ENCODE peak calls at places on chromosomes 4 and X, in six cellular contexts. T, I, M, G, L and R are unnamed samples.

GRCh38 chr4:150461957-150462356 is 120.0 kb upstream of the MAB21L2 start:
- DNase-seq in T (no peak), I (no peak), M (no peak), G (no peak), L (no peak), R (no peak)

GRCh38 chr4:125765936-125766335 is 451.2 kb downstream of the FAT4 start:
- DNase-seq in T (no peak), I (no peak), M (peak; percentile 61), G (no peak), L (no peak), R (no peak)

GRCh38 chr4:183142566-183143545 is 43.8 kb downstream of the WWC2 start:
- DNase-seq in T (no peak), I (no peak), M (peak; percentile 47), G (no peak), L (no peak), R (peak; percentile 49)

GRCh38 chr4:78653655-78654054 is 102.1 kb downstream of the ANXA3 start:
- DNase-seq in T (no peak), I (no peak), M (peak; percentile 25), G (no peak), L (no peak), R (no peak)

GRCh38 chr4:55925235-55925634 is 23.5 kb upstream of the CEP135 start:
- DNase-seq in T (no peak), I (no peak), M (peak; percentile 31), G (no peak), L (no peak), R (peak; percentile 66)

GRCh38 chr4:168421671-168422070 is 58.6 kb downstream of the DDX60L start:
- DNase-seq in T (no peak), I (peak; percentile 37), M (peak; percentile 47), G (no peak), L (no peak), R (no peak)

GRCh38 chr4:113468165-113469022 is 293.1 kb downstream of the CAMK2D start:
- DNase-seq in T (peak; percentile 38), I (peak; percentile 95), M (peak; percentile 100), G (peak; percentile 73), L (peak; percentile 66), R (peak; percentile 100)

GRCh38 chrX:36963069-36963808 is 44.9 kb upstream of the FAM47C start:
- DNase-seq in T (no peak), I (peak; percentile 48), M (no peak), G (peak; percentile 53), L (no peak), R (no peak)

GRCh38 chrX:53421125-53421524 is 1.3 kb downstream of the SMC1A start:
- DNase-seq in T (no peak), I (no peak), M (no peak), G (no peak), L (no peak), R (no peak)

GRCh38 chrX:55007633-55008032 is 7.5 kb downstream of the APEX2 start:
- DNase-seq in T (no peak), I (peak; percentile 8), M (peak; percentile 63), G (no peak), L (no peak), R (peak; percentile 60)

GRCh38 chr4:114600066-114600552 is 1.5 kb downstream of the UGT8 start:
- DNase-seq in T (no peak), I (peak; percentile 11), M (no peak), G (no peak), L (no peak), R (no peak)

GRCh38 chr4:119238068-119238722 is 25.7 kb downstream of the USP53 start:
- DNase-seq in T (no peak), I (peak; percentile 8), M (peak; percentile 20), G (no peak), L (no peak), R (no peak)

GRCh38 chrX:69016220-69016941 is 148.9 kb downstream of the PJA1 start:
- DNase-seq in T (no peak), I (no peak), M (no peak), G (no peak), L (no peak), R (no peak)
- H2AFZ ChIP-seq in T (no peak overlapping the region), I (no peak overlapping the region), M (no peak overlapping the region), G (no peak overlapping the region), L (no peak overlapping the region), R (no peak overlapping the region)

DNA sequence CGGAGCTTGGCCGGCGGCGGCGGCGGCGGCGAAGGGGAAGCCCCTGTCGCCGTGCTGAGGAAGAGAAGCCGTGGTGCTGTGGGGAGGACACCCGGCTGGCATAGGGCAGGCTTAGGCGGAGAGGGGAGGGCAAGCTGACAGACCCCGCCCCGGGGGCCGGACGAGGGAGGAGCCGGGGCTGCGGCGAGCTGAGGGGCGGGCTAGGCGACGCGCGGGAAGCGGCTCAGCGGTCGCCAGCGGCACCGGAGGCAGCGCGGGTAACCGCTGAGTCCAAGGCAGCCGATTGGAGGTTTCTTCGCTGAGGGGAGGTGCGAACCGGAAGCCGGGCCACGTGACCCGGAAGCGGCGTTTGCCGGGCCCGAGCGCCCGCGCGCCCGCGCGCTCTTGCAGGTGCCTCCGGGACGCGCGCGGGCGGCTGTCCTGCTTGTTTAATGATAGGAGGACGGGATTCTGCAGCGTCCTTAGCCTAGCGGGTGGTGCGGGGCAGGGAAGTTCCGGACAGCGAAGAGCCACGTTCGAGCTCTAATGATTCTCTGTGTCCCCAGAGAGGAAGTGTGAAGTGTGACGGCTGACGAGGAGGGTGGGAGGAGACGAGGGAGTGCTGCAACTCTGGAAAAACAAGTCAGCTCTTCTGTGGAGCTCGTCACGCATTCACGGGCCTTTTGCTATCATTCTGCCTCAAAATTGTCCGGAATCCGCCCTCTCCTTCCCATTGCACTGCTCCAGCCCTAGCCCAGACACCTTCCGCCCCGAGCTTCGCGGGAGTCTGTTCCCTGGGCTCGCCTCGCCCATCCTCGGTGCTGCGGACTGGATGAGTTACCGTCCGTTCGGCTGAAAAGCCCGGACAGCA is at the start of gene AP1S2:
- DNase-seq in T (peak; percentile 86), I (peak; percentile 91), M (peak; percentile 92), G (peak; percentile 98), L (peak; percentile 75), R (peak; percentile 92)
- H4K8ac ChIP-seq in T (no peak within 1 kb of the TSS), I (peak within 1 kb of the TSS; percentile 93), M (peak within 1 kb of the TSS; percentile 46), G (no peak within 1 kb of the TSS), L (no peak within 1 kb of the TSS), R (no peak within 1 kb of the TSS)

GRCh38 chr4:10256203-10256602 is 139.6 kb upstream of the WDR1 start:
- DNase-seq in T (no peak), I (no peak), M (no peak), G (no peak), L (no peak), R (no peak)

DNA sequence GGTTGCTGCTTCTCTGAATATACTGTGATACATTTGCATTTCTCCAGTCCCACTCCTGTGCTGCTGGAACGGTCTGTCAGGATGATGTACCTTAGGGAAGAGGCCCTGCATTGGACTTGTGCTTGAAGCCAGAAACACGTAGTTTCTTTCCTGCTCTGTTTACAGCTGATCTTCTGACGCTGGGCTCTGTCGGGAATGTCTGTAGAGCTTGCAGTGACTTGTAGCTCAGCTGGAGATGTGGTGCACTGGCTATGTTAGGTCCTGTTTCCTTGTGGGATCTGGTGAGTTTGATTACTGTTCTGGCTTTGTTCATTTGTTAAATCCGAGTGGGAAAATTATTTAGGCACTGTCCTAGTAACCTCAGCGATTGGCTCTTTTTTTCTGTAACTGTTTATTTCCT is 137.2 kb upstream of the WDR1 start:
- DNase-seq in T (no peak), I (no peak), M (no peak), G (no peak), L (no peak), R (no peak)
- H2AFZ ChIP-seq in T (no peak overlapping the region), I (no peak overlapping the region), M (no peak overlapping the region), G (no peak overlapping the region), L (no peak overlapping the region), R (no peak overlapping the region)

GRCh38 chr4:16284050-16284449 is 57.8 kb upstream of the TAPT1 start:
- DNase-seq in T (no peak), I (no peak), M (no peak), G (no peak), L (no peak), R (no peak)
- H4K8ac ChIP-seq in T (no peak overlapping the region), I (no peak overlapping the region), M (no peak overlapping the region), G (no peak overlapping the region), L (no peak overlapping the region), R (no peak overlapping the region)

DNA sequence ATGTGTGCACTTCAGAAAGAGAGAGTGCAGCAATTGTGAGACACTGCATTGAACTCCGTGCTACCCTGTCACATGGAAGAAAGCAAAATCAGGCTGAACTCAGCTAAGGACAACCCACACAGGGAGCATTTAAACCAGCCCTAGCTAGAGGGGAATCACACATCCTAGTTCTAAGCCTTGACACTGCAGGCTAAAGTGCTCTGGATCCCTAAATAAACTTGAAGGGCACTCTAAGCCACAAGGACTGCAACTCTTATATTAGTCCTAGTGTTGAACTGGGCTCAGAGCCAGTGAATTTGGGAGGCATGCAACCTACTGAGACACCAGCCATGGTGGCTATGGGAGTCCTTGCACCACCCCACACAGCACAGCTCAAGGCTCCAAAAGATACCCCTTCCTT is 311.9 kb downstream of the OPHN1 start:
- DNase-seq in T (no peak), I (no peak), M (no peak), G (no peak), L (no peak), R (no peak)
- H2AFZ ChIP-seq in T (no peak overlapping the region), I (no peak overlapping the region), M (no peak overlapping the region), G (no peak overlapping the region), L (no peak overlapping the region), R (no peak overlapping the region)

GRCh38 chrX:318739-319578 is at the start of gene GTPBP6:
- DNase-seq in T (peak; percentile 99), I (peak; percentile 100), M (peak; percentile 100), G (peak; percentile 100), L (peak; percentile 99), R (peak; percentile 100)
- H4K8ac ChIP-seq in T (no peak within 1 kb of the TSS), I (peak within 1 kb of the TSS; percentile 89), M (peak within 1 kb of the TSS; percentile 83), G (no peak within 1 kb of the TSS), L (peak within 1 kb of the TSS; percentile 96), R (peak within 1 kb of the TSS; percentile 92)

GRCh38 chr4:91233164-91233563 is 1070.6 kb upstream of the GRID2 start:
- DNase-seq in T (no peak), I (no peak), M (no peak), G (no peak), L (no peak), R (no peak)
- H2AFZ ChIP-seq in T (no peak overlapping the region), I (no peak overlapping the region), M (no peak overlapping the region), G (no peak overlapping the region), L (peak overlapping the region; percentile 15), R (no peak overlapping the region)

GRCh38 chr4:75555294-75556164 is at the start of gene ODAPH:
- DNase-seq in T (no peak), I (peak; percentile 88), M (peak; percentile 58), G (no peak), L (no peak), R (peak; percentile 59)

GRCh38 chr4:75549019-75549418 is 6.8 kb upstream of the ODAPH start:
- DNase-seq in T (no peak), I (no peak), M (no peak), G (no peak), L (no peak), R (no peak)

GRCh38 chr4:75557696-75558095 is 1.8 kb downstream of the ODAPH start:
- DNase-seq in T (no peak), I (peak; percentile 61), M (no peak), G (no peak), L (no peak), R (no peak)

GRCh38 chr4:75547647-75548387 is 8.0 kb upstream of the ODAPH start:
- DNase-seq in T (no peak), I (peak; percentile 21), M (peak; percentile 24), G (no peak), L (no peak), R (peak; percentile 13)

GRCh38 chr4:75552452-75552851 is 3.4 kb upstream of the ODAPH start:
- DNase-seq in T (no peak), I (peak; percentile 80), M (no peak), G (no peak), L (no peak), R (peak; percentile 25)
- H4K8ac ChIP-seq in T (no peak overlapping the region), I (no peak overlapping the region), M (no peak overlapping the region), G (no peak overlapping the region), L (no peak overlapping the region), R (no peak overlapping the region)